ENCODE peak calls at places on chromosome 11, in ten cellular contexts. L, S, G, K, R, E, T, U, P and N are unnamed samples.

GRCh38 chr11:35515224-35515623 is 10.2 kb downstream of the PAMR1 start:
- DNase-seq in L (no peak), S (no peak), G (no peak), K (no peak), R (no peak), E (no peak), T (no peak), U (no peak), P (no peak), N (no peak)

GRCh38 chr11:8731647-8732188 is 49.1 kb downstream of the RPL27A start:
- DNase-seq in L (no peak), S (no peak), G (no peak), K (no peak), R (no peak), E (no peak), T (no peak), U (no peak), P (no peak), N (no peak)

GRCh38 chr11:67357831-67358555 is 4.6 kb upstream of the POLD4 start:
- DNase-seq in L (no peak), S (no peak), G (no peak), K (peak), R (no peak), E (no peak), T (no peak), U (no peak), P (peak), N (no peak)

GRCh38 chr11:113401718-113402117 is 14.1 kb downstream of the ANKK1 start:
- DNase-seq in L (peak), S (peak), G (peak), K (peak), R (peak), E (peak), T (peak), U (no peak), P (no peak), N (no peak)

GRCh38 chr11:76251223-76251575 is 44.9 kb upstream of the WNT11 start:
- DNase-seq in L (no peak), S (no peak), G (no peak), K (no peak), R (no peak), E (no peak), T (no peak), U (no peak), P (no peak), N (no peak)

GRCh38 chr11:37372667-37373066 is 774.6 kb upstream of the RAG2 start:
- DNase-seq in L (no peak), S (no peak), G (no peak), K (no peak), R (no peak), E (no peak), T (no peak), U (no peak), P (no peak), N (no peak)

GRCh38 chr11:40306938-40307548 is 1152.4 kb downstream of the LRRC4C start:
- DNase-seq in L (peak), S (peak), G (no peak), K (peak), R (no peak), E (no peak), T (peak), U (no peak), P (peak), N (no peak)

GRCh38 chr11:1361882-1362281 is 27.9 kb upstream of the BRSK2 start:
- DNase-seq in L (no peak), S (no peak), G (no peak), K (no peak), R (no peak), E (no peak), T (no peak), U (no peak), P (no peak), N (no peak)

GRCh38 chr11:130449246-130449990 is 973 bp downstream of the ADAMTS15 start:
- DNase-seq in L (no peak), S (no peak), G (peak), K (no peak), R (no peak), E (no peak), T (no peak), U (no peak), P (peak), N (no peak)

GRCh38 chr11:44622190-44622650 is 56.8 kb downstream of the CD82 start:
- DNase-seq in L (no peak), S (no peak), G (no peak), K (no peak), R (no peak), E (no peak), T (no peak), U (no peak), P (no peak), N (no peak)

GRCh38 chr11:35727140-35727539 is 64.6 kb downstream of the TRIM44 start:
- DNase-seq in L (no peak), S (no peak), G (no peak), K (no peak), R (no peak), E (no peak), T (no peak), U (no peak), P (no peak), N (no peak)

GRCh38 chr11:2265396-2265795 is 5.0 kb downstream of the ASCL2 start:
- DNase-seq in L (no peak), S (no peak), G (no peak), K (no peak), R (no peak), E (no peak), T (no peak), U (no peak), P (no peak), N (no peak)

GRCh38 chr11:133529807-133530500 is 2.3 kb downstream of the OPCML start:
- DNase-seq in L (no peak), S (no peak), G (no peak), K (no peak), R (no peak), E (no peak), T (no peak), U (no peak), P (peak), N (no peak)

GRCh38 chr11:87281496-87281895 is 243.8 kb downstream of the TMEM135 start:
- DNase-seq in L (no peak), S (peak), G (no peak), K (peak), R (no peak), E (no peak), T (no peak), U (no peak), P (no peak), N (no peak)

GRCh38 chr11:16028406-16028805 is 327.9 kb downstream of the SOX6 start:
- DNase-seq in L (no peak), S (no peak), G (no peak), K (no peak), R (no peak), E (no peak), T (no peak), U (no peak), P (no peak), N (no peak)

GRCh38 chr11:33329705-33330329 is 72.6 kb downstream of the HIPK3 start:
- DNase-seq in L (peak), S (peak), G (peak), K (peak), R (no peak), E (no peak), T (peak), U (peak), P (peak), N (peak)

GRCh38 chr11:2156416-2157182 is 4.4 kb downstream of the INS start:
- DNase-seq in L (no peak), S (peak), G (peak), K (peak), R (peak), E (peak), T (peak), U (peak), P (peak), N (peak)

GRCh38 chr11:363948-364761 is 5.1 kb upstream of the B4GALNT4 start:
- DNase-seq in L (no peak), S (peak), G (peak), K (peak), R (peak), E (no peak), T (no peak), U (peak), P (peak), N (peak)

GRCh38 chr11:107849791-107850190 is 8.8 kb downstream of the SLC35F2 start:
- DNase-seq in L (no peak), S (no peak), G (no peak), K (no peak), R (no peak), E (no peak), T (peak), U (no peak), P (no peak), N (no peak)

GRCh38 chr11:83122050-83122449 is 34.9 kb upstream of the PCF11 start:
- DNase-seq in L (no peak), S (no peak), G (no peak), K (no peak), R (no peak), E (no peak), T (no peak), U (no peak), P (no peak), N (no peak)

GRCh38 chr11:8309311-8309710 is 45.6 kb upstream of the LMO1 start:
- DNase-seq in L (no peak), S (no peak), G (no peak), K (no peak), R (no peak), E (no peak), T (no peak), U (no peak), P (no peak), N (no peak)